ENCODE peak calls at places on chromosomes 13 and 19, in ten cellular contexts. Z, N, T, V, L, D, I, G, H and F are unnamed samples. For H3K9me3 and H3K4me1, the result is how much of the 10 kb centered on the place peaks cover.

GRCh38 chr13:95124959-95125358 is 176.3 kb downstream of the ABCC4 start:
- DNase-seq in Z (no peak), N (no peak), T (no peak), V (no peak), L (no peak), D (no peak), I (no peak), G (no peak), H (no peak), F (no peak)

GRCh38 chr13:46603165-46603603 is 50.2 kb downstream of the LRCH1 start:
- DNase-seq in Z (no peak), N (no peak), T (no peak), V (no peak), L (no peak), D (no peak), I (no peak), G (no peak), H (no peak), F (no peak)

GRCh38 chr19:14103310-14103709 is 12.8 kb upstream of the SAMD1 start:
- DNase-seq in Z (no peak), N (no peak), T (no peak), V (no peak), L (no peak), D (no peak), I (no peak), G (no peak), H (no peak), F (no peak)

GRCh38 chr19:40549007-40549708 is 27.5 kb upstream of the SHKBP1 start:
- DNase-seq in Z (peak), N (peak), T (no peak), V (peak), L (peak), D (peak), I (peak), G (peak), H (peak), F (peak)

GRCh38 chr13:87331178-87331577 is 340.0 kb upstream of the SLITRK5 start:
- DNase-seq in Z (no peak), N (no peak), T (no peak), V (no peak), L (no peak), D (no peak), I (no peak), G (no peak), H (peak), F (no peak)

GRCh38 chr19:50332264-50333038 is 3.3 kb upstream of the KCNC3 start:
- DNase-seq in Z (no peak), N (no peak), T (no peak), V (no peak), L (no peak), D (peak), I (no peak), G (no peak), H (no peak), F (no peak)

GRCh38 chr19:3398900-3399278 is 32.5 kb downstream of the NFIC start:
- DNase-seq in Z (no peak), N (no peak), T (no peak), V (no peak), L (no peak), D (no peak), I (no peak), G (no peak), H (no peak), F (no peak)

GRCh38 chr19:28242317-28242927 is 970.5 kb downstream of the UQCRFS1 start:
- DNase-seq in Z (peak), N (no peak), T (no peak), V (no peak), L (peak), D (no peak), I (no peak), G (no peak), H (peak), F (no peak)

GRCh38 chr13:23963947-23964346 is 66.6 kb upstream of the C1QTNF9B start:
- DNase-seq in Z (no peak), N (no peak), T (no peak), V (no peak), L (no peak), D (no peak), I (no peak), G (no peak), H (no peak), F (no peak)

GRCh38 chr19:4844348-4845179 is 13.1 kb upstream of the TICAM1 start:
- DNase-seq in Z (no peak), N (no peak), T (no peak), V (no peak), L (peak), D (no peak), I (no peak), G (no peak), H (no peak), F (no peak)

GRCh38 chr19:39599116-39599515 is 3.2 kb upstream of the LGALS13 start:
- DNase-seq in Z (no peak), N (no peak), T (no peak), V (no peak), L (peak), D (no peak), I (no peak), G (no peak), H (peak), F (no peak)

GRCh38 chr19:11014403-11014911 is 53.6 kb downstream of the SMARCA4 start:
- DNase-seq in Z (peak), N (no peak), T (no peak), V (no peak), L (no peak), D (no peak), I (no peak), G (no peak), H (no peak), F (no peak)

GRCh38 chr13:92573467-92574057 is 653.0 kb upstream of the GPC6 start:
- DNase-seq in Z (peak), N (no peak), T (no peak), V (no peak), L (peak), D (no peak), I (no peak), G (no peak), H (no peak), F (no peak)

GRCh38 chr13:114161644-114162532 is 17.2 kb upstream of the CFAP97D2 start:
- DNase-seq in Z (no peak), N (peak), T (no peak), V (peak), L (no peak), D (peak), I (no peak), G (no peak), H (no peak), F (no peak)

GRCh38 chr13:77565635-77566034 is 30.1 kb downstream of the SCEL start:
- DNase-seq in Z (peak), N (no peak), T (no peak), V (no peak), L (no peak), D (no peak), I (no peak), G (no peak), H (peak), F (no peak)

GRCh38 chr19:13215572-13216380 is 65.6 kb downstream of the IER2 start:
- DNase-seq in Z (no peak), N (peak), T (no peak), V (no peak), L (no peak), D (no peak), I (no peak), G (no peak), H (peak), F (peak)

GRCh38 chr19:3986260-3987041 is 1.2 kb upstream of the EEF2 start:
- DNase-seq in Z (peak), N (peak), T (no peak), V (peak), L (peak), D (no peak), I (no peak), G (peak), H (peak), F (peak)

GRCh38 chr19:6088677-6089063 is 21.6 kb downstream of the RFX2 start:
- DNase-seq in Z (no peak), N (no peak), T (no peak), V (no peak), L (no peak), D (no peak), I (no peak), G (no peak), H (no peak), F (no peak)

GRCh38 chr19:39257227-39257626 is 8.6 kb upstream of the IFNL4 start:
- DNase-seq in Z (no peak), N (no peak), T (no peak), V (no peak), L (no peak), D (peak), I (no peak), G (no peak), H (no peak), F (no peak)

GRCh38 chr13:101942535-101943157 is 459.2 kb downstream of the FGF14 start:
- DNase-seq in Z (peak), N (no peak), T (no peak), V (no peak), L (no peak), D (no peak), I (no peak), G (no peak), H (no peak), F (no peak)

GRCh38 chr19:4730740-4731171 is 7.1 kb upstream of the DPP9 start:
- DNase-seq in Z (peak), N (peak), T (no peak), V (no peak), L (peak), D (no peak), I (peak), G (peak), H (no peak), F (peak)

DNA sequence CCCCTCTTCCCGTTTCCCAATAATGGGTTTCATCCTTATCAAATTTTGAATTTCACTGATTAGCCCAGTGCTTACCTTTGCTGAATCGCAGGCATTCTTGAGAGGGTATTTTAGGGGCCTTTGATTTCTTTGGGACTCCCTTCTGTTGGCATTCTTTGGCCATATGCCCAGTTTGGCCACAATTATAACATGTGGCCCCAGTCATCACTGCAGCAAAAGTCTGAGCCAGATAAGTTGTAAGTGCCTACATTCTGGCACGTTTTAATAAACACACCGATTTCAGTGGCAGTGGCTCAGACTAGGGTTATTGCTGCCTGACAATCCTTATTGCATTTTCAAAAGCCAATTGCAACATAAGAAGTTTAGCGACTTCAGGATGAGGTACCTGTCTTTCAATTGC is 41.4 kb downstream of the ZNF726 start:
- DNase-seq in Z (no peak), N (no peak), T (no peak), V (no peak), L (no peak), D (no peak), I (no peak), G (no peak), H (no peak), F (no peak)
- H3K9me3 ChIP-seq in Z (under half), N (under half), T (under half), V (under half), L (under half), D (under half), I (under half), G (under half), H (under half), F (under half)

GRCh38 chr13:99352351-99353271 is 45.4 kb upstream of the GPR183 start:
- DNase-seq in Z (no peak), N (no peak), T (no peak), V (no peak), L (no peak), D (no peak), I (no peak), G (no peak), H (no peak), F (no peak)

GRCh38 chr13:99355267-99356215 is 48.3 kb upstream of the GPR183 start:
- DNase-seq in Z (no peak), N (no peak), T (no peak), V (no peak), L (no peak), D (no peak), I (no peak), G (no peak), H (no peak), F (no peak)

GRCh38 chr13:99351772-99352171 is 44.6 kb upstream of the GPR183 start:
- DNase-seq in Z (no peak), N (no peak), T (no peak), V (no peak), L (no peak), D (no peak), I (no peak), G (no peak), H (no peak), F (no peak)

GRCh38 chr13:99354371-99354951 is 47.3 kb upstream of the GPR183 start:
- DNase-seq in Z (no peak), N (peak), T (no peak), V (no peak), L (no peak), D (no peak), I (no peak), G (no peak), H (peak), F (no peak)

DNA sequence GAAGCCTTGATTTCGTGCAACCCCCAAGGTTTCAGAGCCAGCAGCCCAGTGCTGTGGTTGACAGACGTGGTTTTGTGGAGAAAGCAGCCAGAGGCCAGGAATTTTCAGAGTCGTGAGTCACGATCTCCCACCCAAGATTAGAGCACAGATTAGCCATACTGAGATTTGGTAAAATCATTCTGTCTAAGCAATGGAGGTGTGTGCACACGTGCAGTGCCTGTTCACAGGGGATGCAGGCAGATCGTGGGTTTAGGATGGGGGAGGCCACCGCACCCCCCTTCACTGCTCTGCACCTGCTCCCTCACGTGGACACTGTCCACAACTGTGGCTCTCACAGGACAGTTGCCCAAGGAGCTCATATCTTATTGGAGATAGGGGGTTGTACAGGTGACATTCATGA is 46.6 kb upstream of the GPR183 start:
- DNase-seq in Z (no peak), N (no peak), T (no peak), V (no peak), L (no peak), D (no peak), I (no peak), G (no peak), H (no peak), F (no peak)
- H3K4me1 ChIP-seq in Z (under half), N (under half), T (under half), V (under half), L (under half), D (half or more), I (half or more), G (half or more), H (under half), F (half or more)

GRCh38 chr13:112328936-112329335 is 47.2 kb upstream of the SPACA7 start:
- DNase-seq in Z (no peak), N (no peak), T (no peak), V (no peak), L (no peak), D (no peak), I (no peak), G (no peak), H (no peak), F (no peak)
- H3K9me3 ChIP-seq in Z (under half), N (under half), T (under half), V (under half), L (under half), D (under half), I (under half), G (under half), H (under half), F (under half)

DNA sequence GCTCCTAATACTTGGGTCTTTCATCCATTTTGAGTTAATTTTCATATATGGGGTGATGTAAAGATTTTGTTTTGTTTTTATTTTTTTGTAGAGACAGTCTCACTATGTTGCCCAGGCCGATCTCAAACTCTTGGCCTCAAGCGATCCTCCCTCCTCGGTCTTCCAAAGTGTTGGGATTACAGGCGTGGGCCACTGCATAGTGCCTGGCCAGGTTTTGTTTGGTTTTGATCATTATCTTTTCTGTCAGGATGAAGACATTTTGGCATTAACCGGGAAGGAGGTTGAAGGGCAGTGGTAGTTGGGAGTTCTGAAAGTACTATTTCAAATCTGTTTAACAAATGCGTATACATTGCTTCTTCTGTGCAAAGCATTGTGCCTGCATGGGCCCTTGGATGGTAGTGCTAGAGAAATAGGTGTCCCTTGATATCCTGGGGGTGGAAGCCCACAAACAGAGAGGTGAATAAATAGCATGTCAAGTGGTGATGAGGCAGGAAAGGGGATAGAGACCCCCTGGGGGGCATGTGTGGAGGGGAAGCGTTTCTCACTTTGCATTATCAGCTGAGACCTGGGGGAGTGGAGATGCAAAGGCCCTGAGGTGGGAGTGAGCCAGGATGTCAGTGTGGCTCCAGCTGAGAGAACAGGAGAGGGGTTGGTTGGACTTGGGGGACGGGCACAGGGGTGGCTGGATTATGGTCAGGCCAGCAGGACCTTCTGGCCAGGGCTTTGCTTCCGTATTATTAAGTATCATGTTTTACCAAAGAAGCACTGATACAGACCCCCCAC is 41.4 kb downstream of the GATAD2A start:
- DNase-seq in Z (no peak), N (no peak), T (no peak), V (no peak), L (no peak), D (peak), I (no peak), G (no peak), H (no peak), F (no peak)
- H3K4me1 ChIP-seq in Z (under half), N (under half), T (under half), V (under half), L (under half), D (half or more), I (half or more), G (half or more), H (under half), F (half or more)

DNA sequence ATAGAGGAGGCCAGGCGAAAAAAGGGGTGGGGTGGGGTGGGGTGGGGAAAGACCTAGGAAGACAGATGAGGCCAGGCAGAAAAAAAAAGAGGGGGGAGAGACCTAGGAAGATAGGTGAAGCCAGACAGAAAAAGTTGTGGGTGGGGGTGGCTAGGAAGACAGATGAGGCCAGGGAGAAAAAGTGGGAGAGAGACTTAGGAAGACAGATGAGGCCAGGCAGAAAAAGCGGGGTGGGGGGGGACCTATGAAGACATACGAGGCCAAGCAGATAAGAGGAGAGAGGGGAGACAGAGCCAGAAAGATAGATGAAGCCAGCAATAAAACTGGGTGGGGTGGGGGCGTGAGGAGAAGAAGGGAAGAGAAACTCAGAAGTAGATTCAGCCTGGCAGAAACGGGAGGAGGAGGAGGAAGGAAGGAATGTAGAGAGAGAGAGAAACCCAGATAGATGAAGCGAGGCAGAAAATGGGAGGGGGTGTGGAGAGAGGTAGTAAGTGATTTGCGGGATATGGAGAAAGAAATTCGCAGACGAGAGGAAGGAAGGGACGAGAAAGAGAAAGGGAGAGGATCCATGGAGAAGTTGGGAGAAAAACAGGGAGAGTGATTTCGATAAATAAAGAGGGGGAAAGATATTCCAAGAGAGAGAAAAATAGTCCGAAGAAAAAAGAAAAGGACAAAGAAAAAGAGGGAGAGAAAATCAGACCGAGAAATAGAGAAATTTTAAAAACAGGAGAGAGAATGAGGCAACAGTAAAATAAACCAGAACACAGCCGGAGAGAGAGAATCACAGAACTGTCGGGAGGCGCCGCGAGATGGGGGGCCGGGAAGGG is 12.2 kb upstream of the CACNG6 start:
- DNase-seq in Z (no peak), N (no peak), T (no peak), V (no peak), L (no peak), D (no peak), I (no peak), G (no peak), H (no peak), F (no peak)
- H3K9me3 ChIP-seq in Z (under half), N (under half), T (under half), V (under half), L (under half), D (under half), I (under half), G (under half), H (under half), F (under half)

GRCh38 chr13:110319774-110320509 is 12.9 kb downstream of the COL4A2 start:
- DNase-seq in Z (no peak), N (no peak), T (no peak), V (no peak), L (no peak), D (no peak), I (no peak), G (no peak), H (peak), F (no peak)
- H3K4me1 ChIP-seq in Z (under half), N (under half), T (half or more), V (under half), L (under half), D (half or more), I (under half), G (under half), H (under half), F (under half)

GRCh38 chr13:40394304-40394983 is 272.0 kb downstream of the FOXO1 start:
- DNase-seq in Z (no peak), N (no peak), T (no peak), V (no peak), L (no peak), D (no peak), I (no peak), G (no peak), H (peak), F (no peak)
- H3K9me3 ChIP-seq in Z (under half), N (under half), T (under half), V (under half), L (under half), D (under half), I (under half), G (under half), H (under half), F (under half)